ENCODE peak calls at places on chromosomes 16 and 17, in seven cellular contexts. W is OCI-LY7, F is GM23338, B is SK-N-SH, A is PC-3, L is hepatocyte, S is GM23248. I is an unnamed sample. For H3K4me1, the result is how much of the 10 kb centered on the place peaks cover.

GRCh38 chr17:55746466-55746865 is 4.4 kb upstream of the PCTP start:
- DNase-seq in W (no peak), F (no peak), B (no peak), A (no peak), L (no peak), S (no peak), I (no peak)

GRCh38 chr16:65054457-65054856 is 67.4 kb downstream of the CDH11 start:
- DNase-seq in W (no peak), F (no peak), B (no peak), A (no peak), L (no peak), S (no peak), I (no peak)

GRCh38 chr16:4517812-4518211 is 20.8 kb downstream of the CDIP1 start:
- DNase-seq in W (peak), F (peak), B (peak), A (peak), L (peak), S (peak), I (peak)

GRCh38 chr17:77286641-77287431 is 146.1 kb downstream of the SEC14L1 start:
- DNase-seq in W (no peak), F (no peak), B (peak), A (peak), L (peak), S (peak), I (no peak)

GRCh38 chr16:48393843-48394703 is 8.9 kb upstream of the SIAH1 start:
- DNase-seq in W (no peak), F (no peak), B (peak), A (no peak), L (no peak), S (peak), I (no peak)

GRCh38 chr16:23282508-23282907 is 19.6 kb upstream of the SCNN1B start:
- DNase-seq in W (no peak), F (no peak), B (no peak), A (no peak), L (no peak), S (peak), I (no peak)

GRCh38 chr16:54216268-54217187 is 70.1 kb downstream of the IRX3 start:
- DNase-seq in W (no peak), F (no peak), B (no peak), A (no peak), L (no peak), S (peak), I (no peak)

GRCh38 chr16:57606847-57607501 is 21.5 kb upstream of the ADGRG1 start:
- DNase-seq in W (no peak), F (no peak), B (peak), A (no peak), L (peak), S (no peak), I (no peak)

GRCh38 chr16:62068747-62069146 is 32.5 kb upstream of the CDH8 start:
- DNase-seq in W (peak), F (peak), B (peak), A (peak), L (no peak), S (peak), I (peak)

DNA sequence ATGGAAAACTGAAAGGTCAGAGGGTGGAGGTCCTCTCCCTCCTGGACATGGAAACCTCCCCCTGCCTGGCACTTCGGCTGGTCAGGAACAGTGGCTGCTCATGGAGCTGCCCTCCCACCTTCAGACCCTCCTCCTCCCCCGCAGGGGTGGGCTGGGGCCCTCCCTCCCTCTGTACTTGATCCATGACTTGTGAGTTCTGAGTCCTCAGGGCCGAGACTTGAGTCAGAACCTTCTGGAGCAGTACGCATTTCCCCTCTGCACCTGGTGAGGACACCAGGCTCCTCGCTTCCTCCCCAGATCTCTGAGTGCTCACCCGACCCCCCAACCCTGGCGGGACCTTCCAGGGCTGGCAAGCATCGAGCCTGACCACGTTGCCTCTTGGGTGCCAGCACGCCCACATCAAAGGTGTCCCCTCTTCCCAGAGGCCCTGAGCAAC is 98.2 kb upstream of the CBX4 start:
- DNase-seq in W (no peak), F (no peak), B (no peak), A (no peak), L (no peak), S (no peak), I (no peak)
- TF ChIP-seq EZH2phosphoT487 in W (no peak), F (no peak), B (no peak), A (no peak), L (no peak), S (no peak), I (no peak)

GRCh38 chr17:78390241-78391050 is 12.0 kb downstream of the PGS1 start:
- DNase-seq in W (no peak), F (peak), B (peak), A (peak), L (peak), S (peak), I (no peak)
- H3K4me1 ChIP-seq in W (under half), F (under half), B (under half), A (under half), L (under half), S (under half), I (under half)

GRCh38 chr16:2364638-2365210 is 24.2 kb upstream of the ABCA3 start:
- DNase-seq in W (no peak), F (no peak), B (peak), A (peak), L (peak), S (no peak), I (no peak)
- TF ChIP-seq EZH2phosphoT487 in W (no peak), F (no peak), B (no peak), A (no peak), L (no peak), S (no peak), I (no peak)

GRCh38 chr17:49046912-49047311 is 49.7 kb downstream of the IGF2BP1 start:
- DNase-seq in W (no peak), F (no peak), B (no peak), A (no peak), L (no peak), S (no peak), I (no peak)
- H3K4me1 ChIP-seq in W (under half), F (under half), B (under half), A (under half), L (under half), S (under half), I (under half)

DNA sequence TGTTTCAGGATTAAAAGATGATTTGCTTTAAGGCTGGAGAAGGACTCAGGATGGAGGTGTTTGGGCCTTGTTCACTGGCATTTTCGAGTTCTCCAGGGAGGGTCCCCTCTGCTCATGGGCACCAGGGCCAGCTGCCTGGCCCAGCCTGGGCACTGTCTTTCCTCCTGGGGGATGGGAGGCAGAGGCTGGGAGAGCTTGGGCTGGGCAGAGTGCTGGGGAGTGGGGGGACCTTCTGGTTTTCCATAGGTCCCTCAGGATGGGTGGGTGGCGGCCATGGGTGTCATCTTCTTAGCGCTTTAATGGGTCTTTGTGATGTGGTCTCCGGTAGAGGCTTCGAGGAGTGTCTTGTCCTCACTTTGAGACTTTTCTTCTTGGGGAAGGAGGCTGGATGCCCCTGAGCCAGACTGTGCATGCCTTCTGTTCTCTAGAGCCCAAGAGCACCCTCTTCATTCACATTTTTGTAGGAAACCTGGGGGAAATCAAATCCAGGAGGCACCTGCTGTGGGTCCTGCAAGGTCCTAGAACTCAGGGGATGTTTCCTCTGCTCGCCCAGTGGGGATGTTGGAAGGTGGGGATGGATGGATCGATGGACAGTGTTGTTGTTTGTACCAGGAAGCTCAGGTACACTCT is 5.7 kb downstream of the NKD1 start:
- DNase-seq in W (no peak), F (no peak), B (no peak), A (no peak), L (no peak), S (no peak), I (no peak)
- TF ChIP-seq EZH2phosphoT487 in W (no peak), F (no peak), B (no peak), A (no peak), L (no peak), S (no peak), I (no peak)

DNA sequence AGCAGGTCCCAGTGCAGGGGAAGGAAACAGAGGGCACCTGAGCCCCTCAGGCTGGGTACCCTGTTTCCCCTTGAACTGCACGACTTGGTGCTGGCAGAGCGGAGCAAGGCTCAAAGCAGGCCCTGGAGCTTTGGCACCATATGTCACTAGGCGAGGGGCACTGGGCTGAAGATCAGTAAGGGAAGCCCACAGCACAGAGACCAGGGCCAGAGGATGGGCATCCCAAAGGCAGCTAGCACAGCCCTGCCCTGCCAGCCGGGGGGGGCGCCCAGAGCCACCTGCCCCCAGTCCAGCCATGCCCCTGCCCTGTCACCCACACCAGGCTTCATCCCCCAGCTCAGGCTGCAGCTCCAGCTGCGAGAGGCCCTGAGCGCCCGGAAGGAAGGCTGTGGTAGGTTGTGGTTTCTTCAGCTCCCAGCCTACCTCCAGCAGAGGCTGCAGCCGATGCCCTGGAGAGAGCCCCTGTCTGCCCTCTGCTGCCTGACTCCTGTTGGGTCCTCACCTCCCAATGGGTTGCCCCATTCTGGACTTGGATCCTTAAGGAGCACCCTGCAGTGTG is 10.9 kb downstream of the NHERF1 start:
- DNase-seq in W (peak), F (no peak), B (peak), A (no peak), L (no peak), S (no peak), I (peak)
- H3K4me1 ChIP-seq in W (under half), F (under half), B (half or more), A (under half), L (half or more), S (under half), I (half or more)

GRCh38 chr17:17072546-17072945 is 30.3 kb downstream of the MPRIP start:
- DNase-seq in W (no peak), F (no peak), B (no peak), A (no peak), L (no peak), S (no peak), I (no peak)

GRCh38 chr17:17069849-17070248 is 27.6 kb downstream of the MPRIP start:
- DNase-seq in W (no peak), F (no peak), B (no peak), A (no peak), L (no peak), S (no peak), I (no peak)

GRCh38 chr17:17071531-17072360 is 29.5 kb downstream of the MPRIP start:
- DNase-seq in W (no peak), F (no peak), B (no peak), A (no peak), L (no peak), S (no peak), I (no peak)

GRCh38 chr17:17073006-17073626 is 30.9 kb downstream of the MPRIP start:
- DNase-seq in W (no peak), F (no peak), B (no peak), A (no peak), L (no peak), S (no peak), I (no peak)

DNA sequence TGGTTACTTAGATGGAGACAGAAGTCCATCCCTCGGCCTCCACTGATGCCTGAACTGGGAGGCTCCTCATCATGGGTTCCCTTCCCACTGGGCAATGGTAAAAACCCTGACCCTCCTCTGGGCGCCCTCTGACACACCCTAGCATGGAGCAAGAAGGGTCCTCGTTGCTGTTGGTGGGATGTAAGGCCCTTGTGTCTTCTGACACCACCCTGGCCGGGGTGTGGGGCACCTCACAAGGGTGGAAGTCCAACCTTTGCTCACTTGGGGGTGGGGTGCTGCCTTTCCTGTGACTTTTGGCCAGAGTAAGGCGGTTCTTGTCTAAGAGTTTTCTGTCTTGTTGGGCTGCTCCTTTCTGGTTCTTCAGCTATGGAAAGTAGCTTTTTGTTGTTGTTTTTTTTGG is 28.7 kb downstream of the MPRIP start:
- DNase-seq in W (no peak), F (no peak), B (no peak), A (no peak), L (no peak), S (no peak), I (no peak)
- TF ChIP-seq EZH2phosphoT487 in W (no peak), F (no peak), B (no peak), A (no peak), L (no peak), S (no peak), I (no peak)

GRCh38 chr17:74446551-74447500 is 14.9 kb downstream of the GPRC5C start:
- DNase-seq in W (no peak), F (no peak), B (peak), A (no peak), L (no peak), S (peak), I (no peak)
- H3K4me1 ChIP-seq in W (under half), F (under half), B (under half), A (under half), L (under half), S (under half), I (under half)

GRCh38 chr17:45146166-45146565 is 2.1 kb upstream of the HEXIM1 start:
- DNase-seq in W (no peak), F (no peak), B (no peak), A (no peak), L (no peak), S (no peak), I (no peak)

GRCh38 chr17:45147581-45148182 is 593 bp upstream of the HEXIM1 start:
- DNase-seq in W (peak), F (peak), B (no peak), A (peak), L (peak), S (peak), I (peak)

GRCh38 chr17:45145035-45145389 is 3.3 kb upstream of the HEXIM1 start:
- DNase-seq in W (no peak), F (no peak), B (no peak), A (no peak), L (no peak), S (no peak), I (no peak)

GRCh38 chr17:45147102-45147580 is 1.1 kb upstream of the HEXIM1 start:
- DNase-seq in W (peak), F (peak), B (peak), A (no peak), L (peak), S (peak), I (no peak)

GRCh38 chr17:45146616-45147101 is 1.6 kb upstream of the HEXIM1 start:
- DNase-seq in W (peak), F (no peak), B (no peak), A (no peak), L (peak), S (peak), I (no peak)
- TF ChIP-seq EZH2phosphoT487 in W (no peak), F (no peak), B (no peak), A (no peak), L (no peak), S (no peak), I (no peak)